ENCODE peak calls at places on chromosomes 6 and 20, in nine cellular contexts. Y is stimulated activated CD4-positive, alpha-beta T cell treated with anti-CD3 and anti-CD28 coated beads, Interleukin-15, amount 100 ng/mL, for 1 hour; R is stimulated activated CD8-positive, alpha-beta memory T cell treated with anti-CD3 and anti-CD28 coated beads, Interleukin-2, amount 100 ng/mL, for 1 hour; T is endothelial cell; W is progenitor cell of endocrine pancreas; F is IMR-90; H is pancreas; J is GM13976; L is AG08396. K is an unnamed sample.

GRCh38 chr6:127483399-127484055 is 24.3 kb upstream of the KIAA0408 start:
- DNase-seq in Y (no peak), R (no peak), T (no peak), W (no peak), F (no peak), H (no peak), J (no peak), L (no peak), K (no peak)

GRCh38 chr6:21396313-21396712 is 197.2 kb upstream of the SOX4 start:
- DNase-seq in Y (no peak), R (no peak), T (no peak), W (no peak), F (peak), H (no peak), J (no peak), L (peak), K (peak)

GRCh38 chr6:127880452-127880851 is 20.4 kb downstream of the THEMIS start:
- DNase-seq in Y (no peak), R (no peak), T (no peak), W (no peak), F (no peak), H (no peak), J (no peak), L (no peak), K (no peak)

GRCh38 chr6:21357262-21357661 is 236.3 kb upstream of the SOX4 start:
- DNase-seq in Y (no peak), R (no peak), T (no peak), W (no peak), F (no peak), H (no peak), J (no peak), L (no peak), K (no peak)

GRCh38 chr6:44012078-44012493 is 115.2 kb downstream of the MRPL14 start:
- DNase-seq in Y (no peak), R (no peak), T (no peak), W (no peak), F (peak), H (no peak), J (no peak), L (peak), K (peak)

GRCh38 chr20:3706774-3707507 is 5.5 kb downstream of the SIGLEC1 start:
- DNase-seq in Y (no peak), R (no peak), T (no peak), W (no peak), F (peak), H (no peak), J (no peak), L (peak), K (no peak)

GRCh38 chr20:33689973-33690372 is 3.8 kb upstream of the E2F1 start:
- DNase-seq in Y (no peak), R (no peak), T (no peak), W (no peak), F (peak), H (no peak), J (no peak), L (no peak), K (peak)

GRCh38 chr6:169861431-169862045 is 110.1 kb downstream of the ERMARD start:
- DNase-seq in Y (no peak), R (no peak), T (no peak), W (no peak), F (no peak), H (peak), J (no peak), L (no peak), K (no peak)

GRCh38 chr6:84606860-84607259 is 157.5 kb downstream of the TBX18 start:
- DNase-seq in Y (no peak), R (no peak), T (no peak), W (no peak), F (no peak), H (no peak), J (no peak), L (no peak), K (no peak)

GRCh38 chr6:15462717-15463525 is 199.9 kb downstream of the DTNBP1 start:
- DNase-seq in Y (no peak), R (no peak), T (no peak), W (no peak), F (peak), H (no peak), J (no peak), L (no peak), K (peak)

GRCh38 chr20:23257106-23257761 is 93.4 kb upstream of the NXT1 start:
- DNase-seq in Y (no peak), R (no peak), T (no peak), W (no peak), F (peak), H (no peak), J (no peak), L (no peak), K (peak)

GRCh38 chr20:46221271-46221670 is 87.0 kb downstream of the CDH22 start:
- DNase-seq in Y (no peak), R (no peak), T (no peak), W (no peak), F (no peak), H (no peak), J (no peak), L (no peak), K (no peak)

GRCh38 chr20:47857142-47857993 is 72.1 kb upstream of the SULF2 start:
- DNase-seq in Y (no peak), R (no peak), T (no peak), W (no peak), F (no peak), H (no peak), J (peak), L (no peak), K (no peak)

GRCh38 chr6:3962897-3963296 is 113.7 kb downstream of the FAM50B start:
- DNase-seq in Y (no peak), R (no peak), T (no peak), W (no peak), F (peak), H (no peak), J (no peak), L (no peak), K (no peak)

GRCh38 chr6:7974932-7975763 is 64.6 kb upstream of the TXNDC5 start:
- DNase-seq in Y (no peak), R (no peak), T (no peak), W (no peak), F (peak), H (peak), J (no peak), L (peak), K (peak)

GRCh38 chr20:21202284-21202683 is 76.4 kb downstream of the KIZ start:
- DNase-seq in Y (no peak), R (no peak), T (no peak), W (no peak), F (peak), H (no peak), J (no peak), L (no peak), K (peak)

GRCh38 chr6:83518946-83519489 is 6.7 kb downstream of the PRSS35 start:
- DNase-seq in Y (no peak), R (no peak), T (no peak), W (no peak), F (peak), H (no peak), J (no peak), L (peak), K (peak)

GRCh38 chr20:13777171-13777601 is 7.5 kb downstream of the ESF1 start:
- DNase-seq in Y (no peak), R (no peak), T (no peak), W (no peak), F (peak), H (no peak), J (no peak), L (no peak), K (peak)

K was measured in fibroblast of villous mesenchyme.